ENCODE peak calls at places on chromosomes 5 and 9, in nine cellular contexts. Z is GM12891; X is endothelial cell; E is activated T-cell treated with anti-CD3 and anti-CD28 coated beads for 1 hour; M is amniotic epithelial cell; H is AML-193; A is stimulated activated CD4-positive, alpha-beta T cell treated with anti-CD3 and anti-CD28 coated beads, Interleukin-15, amount 100 ng/mL, for 1 hour; C is frontal cortex; B is activated naive CD4-positive, alpha-beta T cell treated with anti-CD3 and anti-CD28 coated beads, Interleukin-2, amount 10 ng/mL, durations not matched to agents 7 days and 5 days. P is an unnamed sample.

GRCh38 chr5:172523146-172523745 is 68.9 kb upstream of the SH3PXD2B start:
- DNase-seq in Z (no peak), M (no peak), E (no peak), H (no peak), A (no peak), B (no peak), C (no peak), X (no peak), P (no peak)

GRCh38 chr5:36878421-36879088 is 2.0 kb downstream of the NIPBL start:
- DNase-seq in M (peak), B (no peak), C (no peak), X (peak), E (no peak), A (no peak), H (no peak), Z (no peak), P (peak)

GRCh38 chr9:98134702-98135557 is 15.9 kb upstream of the TRIM14 start:
- DNase-seq in E (no peak), B (no peak), C (no peak), M (no peak), Z (no peak), A (no peak), X (no peak), H (no peak), P (no peak)

GRCh38 chr9:89247431-89248370 is 63.3 kb upstream of the CKS2 start:
- DNase-seq in C (no peak), E (no peak), B (no peak), M (no peak), Z (no peak), X (no peak), A (no peak), H (no peak), P (no peak)

GRCh38 chr5:37668524-37669047 is 171.3 kb downstream of the GDNF start:
- DNase-seq in E (no peak), A (no peak), H (no peak), X (no peak), C (no peak), M (peak), Z (no peak), B (no peak), P (peak)

GRCh38 chr9:112852741-112853505 is 37.8 kb downstream of the SLC46A2 start:
- DNase-seq in X (no peak), Z (no peak), M (no peak), B (no peak), A (no peak), H (no peak), E (no peak), C (peak), P (peak)

GRCh38 chr5:113236536-113237308 is 198.1 kb downstream of the TSSK1B start:
- DNase-seq in M (no peak), Z (no peak), E (no peak), H (no peak), X (no peak), C (no peak), A (no peak), B (no peak), P (no peak)

GRCh38 chr9:137156567-137157375 is 13.1 kb downstream of the LRRC26 start:
- DNase-seq in Z (peak), A (peak), H (no peak), C (no peak), X (peak), B (peak), E (peak), M (peak), P (no peak)

GRCh38 chr5:73447234-73448071 is 1.1 kb downstream of the FOXD1 start:
- DNase-seq in C (no peak), M (peak), E (no peak), A (no peak), H (no peak), X (peak), Z (no peak), B (peak), P (peak)

P was measured in myocyte.